ENCODE peak calls at places on chromosomes 5 and 9, in five cellular contexts. K is A549; R is tibial artery; G is prostate gland; L is CD4-positive, alpha-beta memory T cell. I is an unnamed sample.

GRCh38 chr9:129109952-129110739 is 447 bp downstream of the CRAT start:
- DNase-seq in K (peak), R (peak), G (no peak), L (no peak), I (no peak)

GRCh38 chr9:70765935-70766334 is 351.5 kb upstream of the KLF9 start:
- DNase-seq in K (no peak), R (no peak), G (no peak), L (no peak), I (no peak)

GRCh38 chr5:132812123-132812948 is 766 bp upstream of the SOWAHA start:
- DNase-seq in K (no peak), R (peak), G (no peak), L (no peak), I (peak)

GRCh38 chr9:98558575-98558974 is 150.2 kb downstream of the GABBR2 start:
- DNase-seq in K (no peak), R (no peak), G (no peak), L (no peak), I (no peak)

GRCh38 chr5:67315802-67316103 is 119.2 kb upstream of the CD180 start:
- DNase-seq in K (no peak), R (no peak), G (no peak), L (no peak), I (no peak)

GRCh38 chr5:168472329-168472728 is 13.9 kb upstream of the RARS1 start:
- DNase-seq in K (no peak), R (no peak), G (no peak), L (no peak), I (no peak)

GRCh38 chr9:96858018-96858573 is 3.8 kb upstream of the ZNF782 start:
- DNase-seq in K (no peak), R (no peak), G (no peak), L (no peak), I (no peak)

GRCh38 chr5:68738236-68738635 is 355.6 kb upstream of the SLC30A5 start:
- DNase-seq in K (no peak), R (no peak), G (no peak), L (no peak), I (no peak)

GRCh38 chr9:106864533-106865143 is 1.7 kb downstream of the ZNF462 start:
- DNase-seq in K (peak), R (no peak), G (no peak), L (no peak), I (no peak)

GRCh38 chr9:38066907-38067610 is 2.0 kb downstream of the SHB start:
- DNase-seq in K (no peak), R (peak), G (peak), L (no peak), I (no peak)

GRCh38 chr5:164048527-164048926 is 543.1 kb downstream of the MAT2B start:
- DNase-seq in K (no peak), R (no peak), G (no peak), L (no peak), I (no peak)

GRCh38 chr5:176817369-176817841 is 7.0 kb downstream of the UNC5A start:
- DNase-seq in K (no peak), R (no peak), G (no peak), L (no peak), I (no peak)

GRCh38 chr9:115276621-115277020 is 158.7 kb upstream of the TNC start:
- DNase-seq in K (no peak), R (no peak), G (no peak), L (no peak), I (no peak)

GRCh38 chr5:128538249-128539037 is 398 bp upstream of the FBN2 start:
- DNase-seq in K (peak), R (peak), G (peak), L (no peak), I (no peak)

GRCh38 chr5:8691221-8691620 is 822.3 kb downstream of the MTRR start:
- DNase-seq in K (no peak), R (no peak), G (no peak), L (no peak), I (no peak)

GRCh38 chr9:130193531-130194405 is 21.6 kb downstream of the NCS1 start:
- DNase-seq in K (no peak), R (no peak), G (no peak), L (no peak), I (no peak)

GRCh38 chr5:131230406-131230805 is 33.4 kb upstream of the CDC42SE2 start:
- DNase-seq in K (no peak), R (no peak), G (no peak), L (no peak), I (peak)

GRCh38 chr5:158390556-158390955 is 531.6 kb upstream of the CLINT1 start:
- DNase-seq in K (no peak), R (no peak), G (no peak), L (no peak), I (no peak)

GRCh38 chr5:19950897-19951296 is 37.1 kb downstream of the CDH18 start:
- DNase-seq in K (no peak), R (no peak), G (no peak), L (no peak), I (no peak)

GRCh38 chr9:123049589-123050222 is 16.2 kb downstream of the GPR21 start:
- DNase-seq in K (no peak), R (no peak), G (peak), L (no peak), I (no peak)

GRCh38 chr5:168528521-168529360 is at the start of gene FBLL1:
- DNase-seq in K (no peak), R (no peak), G (no peak), L (peak), I (peak)

GRCh38 chr5:5572983-5573797 is 150.7 kb downstream of the ICE1 start:
- DNase-seq in K (no peak), R (no peak), G (no peak), L (no peak), I (no peak)

GRCh38 chr5:171596391-171596878 is 177.0 kb downstream of the FGF18 start:
- DNase-seq in K (no peak), R (peak), G (peak), L (no peak), I (no peak)

GRCh38 chr5:93995126-93995621 is 253.8 kb upstream of the POU5F2 start:
- DNase-seq in K (no peak), R (no peak), G (no peak), L (no peak), I (no peak)

GRCh38 chr9:36007309-36007708 is 29.4 kb upstream of the RECK start:
- DNase-seq in K (no peak), R (no peak), G (no peak), L (no peak), I (no peak)

GRCh38 chr9:85741112-85741874 is 461 bp downstream of the AGTPBP1 start:
- DNase-seq in K (peak), R (peak), G (peak), L (peak), I (no peak)

GRCh38 chr9:893843-894420 is 52.4 kb downstream of the DMRT1 start:
- DNase-seq in K (peak), R (no peak), G (peak), L (peak), I (no peak)

GRCh38 chr9:123339666-123340414 is 16.2 kb upstream of the CRB2 start:
- DNase-seq in K (no peak), R (no peak), G (no peak), L (peak), I (no peak)

GRCh38 chr5:89397096-89397495 is 514.1 kb upstream of the MEF2C start:
- DNase-seq in K (no peak), R (no peak), G (no peak), L (no peak), I (no peak)

GRCh38 chr5:1522601-1523479 is 920 bp downstream of the LPCAT1 start:
- DNase-seq in K (no peak), R (peak), G (no peak), L (no peak), I (no peak)

GRCh38 chr5:142958933-142959682 is 188.9 kb downstream of the ARHGAP26 start:
- DNase-seq in K (no peak), R (no peak), G (no peak), L (no peak), I (no peak)

GRCh38 chr5:17412760-17413671 is 85.0 kb upstream of the TAF11L2 start:
- DNase-seq in K (no peak), R (no peak), G (no peak), L (no peak), I (no peak)

GRCh38 chr5:134590992-134591659 is 41.5 kb downstream of the SAR1B start:
- DNase-seq in K (no peak), R (no peak), G (no peak), L (no peak), I (no peak)

GRCh38 chr5:170939178-170939577 is 77.4 kb downstream of the RANBP17 start:
- DNase-seq in K (no peak), R (no peak), G (no peak), L (no peak), I (no peak)

GRCh38 chr9:99824378-99825157 is 2.9 kb downstream of the NR4A3 start:
- DNase-seq in K (peak), R (no peak), G (peak), L (peak), I (no peak)

GRCh38 chr5:151067632-151068031 is 13.2 kb downstream of the TNIP1 start:
- DNase-seq in K (no peak), R (peak), G (no peak), L (no peak), I (no peak)
- H3K27ac ChIP-seq in K (no peak), R (peak), G (no peak), L (no peak), I (no peak)

DNA sequence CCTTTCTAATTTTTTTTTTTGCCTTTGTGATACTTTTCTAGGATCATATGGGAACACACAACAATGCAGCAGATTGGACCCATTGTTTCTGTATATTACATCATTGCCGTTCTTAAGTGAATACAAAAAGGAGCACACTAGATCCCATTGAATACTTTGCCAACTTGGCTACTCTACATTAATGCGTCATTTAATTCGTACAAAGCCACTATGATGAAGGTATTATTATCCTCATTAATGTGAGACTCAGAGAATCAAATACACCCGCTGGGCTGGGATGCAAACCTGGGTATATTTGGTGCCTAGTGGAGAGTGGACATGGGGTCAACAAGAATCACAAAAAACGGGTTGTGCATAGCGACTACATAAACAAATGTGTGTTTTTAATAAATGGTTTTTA is 31.9 kb downstream of the OR2K2 start:
- DNase-seq in K (no peak), R (no peak), G (no peak), L (no peak), I (no peak)
- H3K27ac ChIP-seq in K (no peak), R (no peak), G (no peak), L (no peak), I (peak)

GRCh38 chr9:33850677-33851076 is 33.7 kb downstream of the UBE2R2 start:
- DNase-seq in K (no peak), R (no peak), G (no peak), L (no peak), I (no peak)
- H3K27ac ChIP-seq in K (peak), R (no peak), G (peak), L (no peak), I (no peak)

GRCh38 chr5:38424237-38425080 is 132.0 kb downstream of the LIFR start:
- DNase-seq in K (no peak), R (no peak), G (no peak), L (no peak), I (no peak)
- H3K27ac ChIP-seq in K (no peak), R (no peak), G (no peak), L (no peak), I (no peak)

GRCh38 chr5:179731791-179732411 is 721 bp upstream of the MAML1 start:
- DNase-seq in K (no peak), R (peak), G (no peak), L (no peak), I (no peak)

GRCh38 chr5:179732412-179732917 is at the start of gene MAML1:
- DNase-seq in K (peak), R (peak), G (peak), L (peak), I (peak)

GRCh38 chr5:179733764-179734126 is 1.1 kb downstream of the MAML1 start:
- DNase-seq in K (no peak), R (no peak), G (no peak), L (no peak), I (no peak)

GRCh38 chr5:179732918-179733763 is 519 bp downstream of the MAML1 start:
- DNase-seq in K (peak), R (peak), G (peak), L (no peak), I (peak)

DNA sequence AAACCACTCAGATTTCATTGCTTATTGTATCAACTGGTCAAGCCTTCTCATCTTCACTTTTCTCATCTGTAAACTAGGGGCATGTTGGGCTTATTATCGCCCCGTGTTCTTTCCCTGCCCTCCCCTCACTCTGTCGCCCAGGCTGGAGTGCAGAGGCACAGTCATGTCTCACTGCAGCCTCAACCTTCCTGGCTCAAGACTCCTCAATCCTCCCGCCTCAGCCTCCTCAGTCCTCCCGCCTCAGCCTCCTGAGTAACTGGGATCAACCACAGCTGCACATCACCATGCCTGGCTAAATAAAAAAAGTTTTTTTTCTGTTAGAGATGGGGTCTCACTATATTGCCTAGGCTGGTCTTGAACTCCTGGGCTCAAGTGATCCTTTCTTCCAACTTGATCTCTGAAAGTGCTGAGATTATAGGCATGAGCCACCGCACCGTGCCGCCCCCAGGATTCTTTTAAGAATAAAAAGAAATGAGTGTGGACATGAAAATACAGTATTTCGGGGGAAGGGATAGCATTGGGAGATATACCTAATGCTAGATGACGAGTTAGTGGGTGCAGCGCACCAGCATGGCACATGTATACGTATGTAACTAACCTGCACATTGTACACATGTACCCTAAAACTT is 2.0 kb downstream of the MAML1 start:
- DNase-seq in K (no peak), R (no peak), G (no peak), L (no peak), I (no peak)
- H3K27ac ChIP-seq in K (no peak), R (peak), G (peak), L (peak), I (peak)

GRCh38 chr5:61301345-61301744 is 30.7 kb upstream of the ZSWIM6 start:
- DNase-seq in K (no peak), R (no peak), G (no peak), L (no peak), I (peak)
- H3K27ac ChIP-seq in K (peak), R (peak), G (peak), L (no peak), I (peak)

GRCh38 chr9:13569706-13570423 is 290.4 kb upstream of the MPDZ start:
- DNase-seq in K (no peak), R (no peak), G (no peak), L (no peak), I (no peak)

GRCh38 chr9:13570521-13570974 is 291.1 kb upstream of the MPDZ start:
- DNase-seq in K (no peak), R (no peak), G (no peak), L (no peak), I (no peak)

GRCh38 chr9:13568446-13568845 is 289.0 kb upstream of the MPDZ start:
- DNase-seq in K (no peak), R (no peak), G (no peak), L (no peak), I (no peak)

GRCh38 chr9:13568851-13569618 is 289.5 kb upstream of the MPDZ start:
- DNase-seq in K (no peak), R (no peak), G (no peak), L (no peak), I (peak)

DNA sequence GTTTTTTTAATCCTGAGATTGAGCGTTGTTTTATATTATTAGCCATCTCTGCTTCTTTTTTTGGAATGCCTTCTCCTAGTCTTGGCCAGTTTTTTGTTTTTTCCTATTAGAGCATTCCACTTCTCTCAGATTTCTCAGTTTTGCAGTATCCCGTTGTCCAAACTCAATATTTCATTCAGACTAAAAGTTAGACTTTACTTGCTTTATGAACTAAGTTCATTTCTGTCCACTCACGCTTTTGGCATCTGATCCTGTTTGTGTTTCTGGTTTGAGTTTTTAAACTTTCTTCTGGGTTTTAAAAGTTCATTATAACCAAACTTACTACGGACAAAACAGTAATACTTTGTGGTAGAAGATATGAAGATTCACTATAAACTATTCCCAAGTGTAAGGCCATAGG is 288.3 kb upstream of the MPDZ start:
- DNase-seq in K (no peak), R (no peak), G (no peak), L (no peak), I (no peak)
- H3K27ac ChIP-seq in K (no peak), R (peak), G (no peak), L (no peak), I (peak)

I was measured in caudate nucleus.